ENCODE peak calls at places on chromosomes 13 and 19, in eight cellular contexts. I is stimulated activated CD8-positive, alpha-beta memory T cell treated with anti-CD3 and anti-CD28 coated beads, Interleukin-15, amount 100 ng/mL, for 4 hours; X is uterus; M is activated effector memory CD4-positive, alpha-beta T cell treated with anti-CD3 and anti-CD28 coated beads, Interleukin-2, amount 50 U/mL, for 16 hours; U is AG09309; T is upper lobe of right lung; F is fibroblast of lung; B is effector memory CD8-positive, alpha-beta T cell. C is an unnamed sample.

GRCh38 chr19:38455031-38455430 is 21.5 kb downstream of the RYR1 start:
- DNase-seq in I (no peak), X (no peak), M (no peak), U (no peak), T (no peak), F (peak), B (no peak), C (no peak)

GRCh38 chr13:32247887-32248286 is 67.3 kb downstream of the ZAR1L start:
- DNase-seq in I (no peak), X (no peak), M (no peak), U (no peak), T (no peak), F (no peak), B (no peak), C (no peak)

GRCh38 chr19:31350033-31350692 is 927 bp upstream of the TSHZ3 start:
- DNase-seq in I (no peak), X (peak), M (no peak), U (no peak), T (no peak), F (peak), B (no peak), C (peak)

GRCh38 chr13:48580185-48580803 is 47.4 kb upstream of the RCBTB2 start:
- DNase-seq in I (peak), X (peak), M (peak), U (no peak), T (no peak), F (peak), B (peak), C (no peak)

GRCh38 chr19:35019144-35019543 is 11.1 kb upstream of the SCN1B start:
- DNase-seq in I (no peak), X (no peak), M (no peak), U (no peak), T (no peak), F (no peak), B (no peak), C (no peak)

GRCh38 chr19:57269515-57270250 is 10.6 kb upstream of the ZNF460 start:
- DNase-seq in I (no peak), X (no peak), M (no peak), U (peak), T (no peak), F (peak), B (no peak), C (no peak)

GRCh38 chr13:97367427-97367826 is 66.5 kb upstream of the RAP2A start:
- DNase-seq in I (no peak), X (peak), M (no peak), U (peak), T (no peak), F (peak), B (no peak), C (no peak)

GRCh38 chr13:77298403-77298802 is 28.5 kb downstream of the MYCBP2 start:
- DNase-seq in I (no peak), X (no peak), M (no peak), U (no peak), T (no peak), F (no peak), B (no peak), C (no peak)

GRCh38 chr19:14472202-14472961 is 2.8 kb downstream of the PTGER1 start:
- DNase-seq in I (peak), X (peak), M (peak), U (no peak), T (peak), F (peak), B (peak), C (peak)

GRCh38 chr19:58546131-58546530 is 2.3 kb downstream of the TRIM28 start:
- DNase-seq in I (no peak), X (no peak), M (no peak), U (no peak), T (no peak), F (no peak), B (no peak), C (no peak)

GRCh38 chr19:7611541-7612279 is 16.0 kb downstream of the CAMSAP3 start:
- DNase-seq in I (no peak), X (no peak), M (no peak), U (no peak), T (peak), F (no peak), B (no peak), C (no peak)

GRCh38 chr19:6023085-6023682 is 45.2 kb upstream of the RANBP3 start:
- DNase-seq in I (no peak), X (peak), M (no peak), U (no peak), T (no peak), F (peak), B (no peak), C (no peak)

GRCh38 chr19:13022111-13022858 is 27.0 kb downstream of the NFIX start:
- DNase-seq in I (no peak), X (peak), M (no peak), U (no peak), T (no peak), F (peak), B (no peak), C (peak)

GRCh38 chr13:30751183-30751933 is 16.0 kb downstream of the ALOX5AP start:
- DNase-seq in I (no peak), X (no peak), M (no peak), U (no peak), T (no peak), F (no peak), B (no peak), C (no peak)

GRCh38 chr13:103218253-103218652 is 152.0 kb upstream of the SLC10A2 start:
- DNase-seq in I (no peak), X (no peak), M (no peak), U (no peak), T (no peak), F (peak), B (no peak), C (no peak)

GRCh38 chr19:51024924-51025323 is 1.5 kb downstream of the KLK11 start:
- DNase-seq in I (no peak), X (no peak), M (no peak), U (no peak), T (no peak), F (no peak), B (no peak), C (no peak)

GRCh38 chr13:87671031-87671823 is at the start of gene SLITRK5:
- DNase-seq in I (no peak), X (no peak), M (peak), U (no peak), T (peak), F (peak), B (no peak), C (peak)

GRCh38 chr19:45448887-45449299 is 18.9 kb upstream of the FOSB start:
- DNase-seq in I (no peak), X (no peak), M (no peak), U (no peak), T (no peak), F (no peak), B (no peak), C (no peak)

GRCh38 chr19:21202865-21203494 is 61.1 kb downstream of the ZNF431 start:
- DNase-seq in I (no peak), X (no peak), M (no peak), U (peak), T (no peak), F (peak), B (peak), C (peak)

GRCh38 chr13:49746111-49746510 is 46.4 kb downstream of the KPNA3 start:
- DNase-seq in I (no peak), X (no peak), M (no peak), U (no peak), T (no peak), F (no peak), B (no peak), C (no peak)

GRCh38 chr13:95192998-95193397 is 108.3 kb downstream of the ABCC4 start:
- DNase-seq in I (no peak), X (no peak), M (no peak), U (no peak), T (no peak), F (no peak), B (no peak), C (no peak)

GRCh38 chr19:43914051-43914450 is 21.0 kb downstream of the ZNF45 start:
- DNase-seq in I (no peak), X (no peak), M (no peak), U (no peak), T (no peak), F (peak), B (no peak), C (no peak)

GRCh38 chr19:19386373-19386869 is 19.1 kb upstream of the GATAD2A start:
- DNase-seq in I (no peak), X (no peak), M (peak), U (no peak), T (no peak), F (no peak), B (peak), C (no peak)

GRCh38 chr13:79097201-79097600 is 308.9 kb downstream of the RBM26 start:
- DNase-seq in I (no peak), X (no peak), M (no peak), U (no peak), T (no peak), F (no peak), B (no peak), C (no peak)

GRCh38 chr13:112346173-112346898 is 29.8 kb upstream of the SPACA7 start:
- DNase-seq in I (no peak), X (no peak), M (no peak), U (no peak), T (no peak), F (no peak), B (no peak), C (no peak)

GRCh38 chr19:7743425-7743841 is 3.9 kb downstream of the CD209 start:
- DNase-seq in I (peak), X (no peak), M (no peak), U (no peak), T (no peak), F (no peak), B (no peak), C (peak)